ENCODE peak calls at places on chromosomes 6 and 20, in eight cellular contexts. S, Y, I, T, Q, M, N and L are unnamed samples.

GRCh38 chr6:14930366-14930989 is 315.4 kb upstream of the JARID2 start:
- DNase-seq in S (no peak), Y (no peak), I (no peak), T (no peak), Q (no peak), M (no peak), N (no peak), L (no peak)

GRCh38 chr6:26003102-26003694 is 40.6 kb downstream of the TRIM38 start:
- DNase-seq in S (no peak), Y (peak; percentile 72), I (peak; percentile 73), T (peak; percentile 75), Q (no peak), M (peak; percentile 74), N (peak; percentile 70), L (peak; percentile 54)

GRCh38 chr6:37752718-37753117 is 55.0 kb upstream of the MDGA1 start:
- DNase-seq in S (no peak), Y (no peak), I (no peak), T (no peak), Q (no peak), M (no peak), N (no peak), L (no peak)

GRCh38 chr6:120553353-120553752 is 780.9 kb downstream of the TBC1D32 start:
- DNase-seq in S (no peak), Y (no peak), I (no peak), T (no peak), Q (no peak), M (no peak), N (no peak), L (no peak)

GRCh38 chr6:57275384-57275783 is 42.0 kb upstream of the PRIM2 start:
- DNase-seq in S (no peak), Y (no peak), I (no peak), T (no peak), Q (no peak), M (no peak), N (no peak), L (no peak)

GRCh38 chr6:133855994-133856393 is 32.9 kb upstream of the TCF21 start:
- DNase-seq in S (no peak), Y (no peak), I (no peak), T (no peak), Q (no peak), M (no peak), N (no peak), L (no peak)

GRCh38 chr6:118668761-118669411 is 17.5 kb upstream of the CEP85L start:
- DNase-seq in S (no peak), Y (no peak), I (no peak), T (no peak), Q (no peak), M (peak; percentile 61), N (peak; percentile 74), L (no peak)

GRCh38 chr6:3269412-3269975 is 10.7 kb downstream of the PSMG4 start:
- DNase-seq in S (no peak), Y (peak; percentile 87), I (no peak), T (no peak), Q (no peak), M (no peak), N (no peak), L (no peak)

GRCh38 chr6:122553697-122554096 is 56.5 kb upstream of the PKIB start:
- DNase-seq in S (no peak), Y (no peak), I (no peak), T (no peak), Q (no peak), M (no peak), N (no peak), L (no peak)

GRCh38 chr20:8039048-8039447 is 19.5 kb upstream of the TMX4 start:
- DNase-seq in S (no peak), Y (no peak), I (no peak), T (no peak), Q (no peak), M (no peak), N (no peak), L (no peak)

GRCh38 chr6:13558718-13559117 is 15.7 kb upstream of the SIRT5 start:
- DNase-seq in S (no peak), Y (no peak), I (no peak), T (no peak), Q (no peak), M (no peak), N (no peak), L (no peak)

GRCh38 chr20:13199279-13199678 is 21.8 kb upstream of the ISM1 start:
- DNase-seq in S (no peak), Y (no peak), I (no peak), T (no peak), Q (no peak), M (no peak), N (no peak), L (no peak)

GRCh38 chr6:139037490-139037889 is 8.9 kb downstream of the ABRACL start:
- DNase-seq in S (no peak), Y (no peak), I (no peak), T (no peak), Q (no peak), M (peak; percentile 90), N (peak; percentile 84), L (no peak)

GRCh38 chr20:56800088-56800487 is 171.0 kb downstream of the TFAP2C start:
- DNase-seq in S (no peak), Y (no peak), I (no peak), T (no peak), Q (no peak), M (no peak), N (no peak), L (no peak)

GRCh38 chr6:24148154-24148570 is 22.1 kb downstream of the NRSN1 start:
- DNase-seq in S (no peak), Y (no peak), I (no peak), T (no peak), Q (no peak), M (no peak), N (no peak), L (no peak)

DNA sequence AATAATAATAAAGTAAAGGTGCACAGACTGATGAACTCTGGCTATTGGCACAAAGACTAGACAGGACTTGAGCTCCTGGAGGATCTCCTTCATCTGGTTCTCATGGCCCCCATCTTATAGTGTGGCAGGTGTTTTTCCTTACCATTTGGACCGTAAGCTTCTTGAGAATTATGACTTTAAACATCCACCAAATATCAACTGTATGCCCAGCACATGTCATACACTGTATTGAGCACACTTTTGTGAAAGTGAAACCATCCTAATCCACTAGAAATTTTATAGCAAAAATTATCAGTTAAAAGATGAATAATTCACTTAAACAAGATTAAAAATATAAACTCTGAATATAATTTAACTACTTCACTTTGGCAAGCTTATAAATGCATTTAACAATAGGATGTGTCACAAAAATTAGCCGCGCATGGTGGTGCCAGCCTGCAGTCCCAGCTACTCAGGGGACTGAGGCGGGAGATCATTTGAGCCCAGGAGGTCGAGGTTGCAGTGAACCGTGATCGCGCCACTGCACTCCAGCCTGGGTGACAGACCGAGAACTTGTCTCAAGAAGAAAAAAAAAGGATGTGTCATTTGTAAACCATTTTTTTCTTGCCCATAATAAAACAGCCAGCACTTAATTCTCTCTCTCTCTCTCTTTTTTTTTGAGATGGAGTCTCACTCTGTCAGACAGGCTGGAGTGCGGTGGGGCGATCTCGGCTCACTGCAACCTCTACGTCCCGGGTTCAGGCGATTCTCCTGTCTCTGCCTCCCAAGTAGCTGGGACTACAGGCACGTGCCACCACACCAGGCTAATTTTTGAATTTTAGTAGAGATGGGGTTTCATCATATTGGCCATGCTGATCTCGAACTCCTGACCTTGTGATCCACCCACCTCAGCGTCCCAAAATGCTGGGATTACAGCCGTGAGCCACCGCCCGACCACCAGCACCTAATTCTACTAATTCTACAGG is 9.1 kb downstream of the HIVEP2 start:
- DNase-seq in S (no peak), Y (no peak), I (no peak), T (no peak), Q (no peak), M (no peak), N (no peak), L (no peak)
- H3K4me3 ChIP-seq in S (no peak overlapping the region), Y (no peak overlapping the region), I (no peak overlapping the region), T (no peak overlapping the region), Q (no peak overlapping the region), M (no peak overlapping the region), N (no peak overlapping the region), L (no peak overlapping the region)

DNA sequence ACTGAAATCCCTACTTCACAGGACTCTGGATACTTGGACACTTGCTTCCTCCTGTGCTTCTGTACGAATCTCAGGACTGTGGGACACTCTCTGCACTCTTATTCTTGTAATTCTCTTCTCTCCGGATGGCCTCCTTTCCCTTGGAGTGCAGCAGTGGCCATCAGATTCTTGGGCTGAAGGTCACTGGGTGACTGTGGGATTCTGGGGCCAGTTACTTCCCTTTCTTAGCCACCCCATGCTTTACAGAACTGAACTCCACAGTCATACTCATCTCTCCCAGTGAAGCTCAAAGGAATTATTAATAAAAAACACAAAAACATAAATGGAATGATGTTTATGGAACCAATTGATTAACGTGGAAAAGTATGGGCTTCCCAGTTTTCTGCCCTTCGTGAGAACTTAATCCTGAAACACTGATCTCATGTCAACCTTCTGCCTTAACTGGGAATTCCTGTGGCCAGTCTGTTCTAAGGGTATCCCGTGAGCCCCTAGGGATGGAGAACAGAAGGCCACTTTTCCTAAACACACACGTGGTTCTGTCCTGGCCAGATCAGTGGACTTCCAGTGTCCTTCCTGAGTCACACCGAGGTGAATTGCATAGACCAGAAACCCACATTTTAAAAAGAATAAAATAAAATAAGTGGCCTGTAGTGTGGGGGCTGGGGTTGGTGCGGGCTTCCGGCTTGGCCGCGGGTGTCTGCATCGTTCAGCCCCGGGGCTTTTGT is 23.6 kb upstream of the HLA-E start:
- DNase-seq in S (no peak), Y (no peak), I (no peak), T (no peak), Q (no peak), M (no peak), N (no peak), L (no peak)
- H3K4me3 ChIP-seq in S (no peak overlapping the region), Y (peak overlapping the region; percentile 44), I (peak overlapping the region; percentile 45), T (no peak overlapping the region), Q (peak overlapping the region; percentile 51), M (peak overlapping the region; percentile 48), N (peak overlapping the region; percentile 49), L (no peak overlapping the region)

GRCh38 chr6:161216616-161217205 is 57.1 kb downstream of the AGPAT4 start:
- DNase-seq in S (no peak), Y (no peak), I (no peak), T (no peak), Q (no peak), M (no peak), N (no peak), L (no peak)
- H3K4me3 ChIP-seq in S (no peak overlapping the region), Y (no peak overlapping the region), I (no peak overlapping the region), T (no peak overlapping the region), Q (no peak overlapping the region), M (no peak overlapping the region), N (no peak overlapping the region), L (no peak overlapping the region)

DNA sequence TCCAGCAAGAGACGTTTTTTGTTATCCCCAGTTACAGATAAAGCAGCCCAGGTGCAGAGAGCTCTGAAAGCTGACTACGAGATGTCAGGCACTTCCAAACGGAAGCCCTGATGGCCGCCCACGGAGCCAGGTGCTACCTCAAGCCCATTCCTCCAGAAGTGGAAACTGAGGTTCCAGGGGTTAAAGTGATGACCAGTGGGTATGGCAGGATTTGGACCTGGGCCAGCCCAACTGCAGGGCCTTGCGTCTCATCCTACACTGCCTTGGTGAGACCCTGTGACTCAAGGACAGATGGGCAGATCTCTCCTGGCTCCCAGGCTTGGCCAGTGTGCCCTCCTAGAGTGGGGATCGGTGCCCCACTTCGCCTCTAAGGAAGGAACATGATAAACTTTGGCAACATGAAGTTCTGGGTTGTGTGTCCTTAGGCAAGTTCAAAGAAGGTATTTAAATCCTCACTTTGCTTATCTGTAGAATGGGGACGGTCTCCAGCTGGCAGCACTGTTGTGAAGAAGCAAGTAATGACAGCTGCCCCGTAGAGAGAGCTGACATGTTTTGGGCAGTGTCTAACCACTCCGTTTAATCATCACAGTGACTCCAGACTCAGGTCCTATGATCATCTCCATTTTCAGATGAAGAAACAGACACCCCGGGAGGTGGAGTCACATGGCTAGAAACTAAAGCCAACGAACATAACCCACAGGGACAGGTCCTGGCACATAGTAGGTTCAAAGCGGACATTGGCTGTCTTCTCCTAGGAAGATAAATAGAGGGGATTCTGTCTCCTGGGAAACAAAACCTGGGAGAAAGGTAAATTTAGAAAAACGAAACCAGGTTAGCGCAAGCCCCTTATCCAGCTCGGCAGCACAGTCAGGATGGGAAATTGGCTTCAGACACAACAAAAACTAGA is 34.4 kb upstream of the CDH22 start:
- DNase-seq in S (no peak), Y (no peak), I (no peak), T (no peak), Q (no peak), M (no peak), N (no peak), L (no peak)
- H3K4me3 ChIP-seq in S (no peak overlapping the region), Y (no peak overlapping the region), I (no peak overlapping the region), T (no peak overlapping the region), Q (no peak overlapping the region), M (no peak overlapping the region), N (no peak overlapping the region), L (no peak overlapping the region)